ENCODE peak calls at places on chromosomes 13 and 19, in nine cellular contexts. F is activated CD4-positive, alpha-beta T cell treated with anti-CD3 and anti-CD28 coated beads, Interleukin-2, amount 50 U/mL, for 48 hours; L is T-helper 2 cell treated with Interferon-gamma antibody and Interleukin-4, amounts not matched to agents 5 μg/mL and 100 μg/mL, for 36 hours; X is activated gamma-delta T cell treated with Interleukin-2 at 50 U/mL for 16 hours; R is MCF 10A; A is mesothelial cell of epicardium; M is activated CD8-positive, alpha-beta memory T cell treated with anti-CD3 and anti-CD28 coated beads for 1 hour; K is stimulated activated naive CD8-positive, alpha-beta T cell treated with anti-CD3 and anti-CD28 coated beads, Interleukin-15, Interleukin-2, amounts not matched to agents 100 U/mL and 50 U/mL, for 24 hours; B is GDM1. Z is an unnamed sample.

GRCh38 chr13:26996965-26997752 is 174.5 kb downstream of the USP12 start:
- DNase-seq in F (no peak), L (no peak), X (no peak), R (no peak), A (no peak), M (no peak), K (no peak), B (peak), Z (no peak)

GRCh38 chr13:113559901-113560644 is 24.5 kb upstream of the TFDP1 start:
- DNase-seq in F (no peak), L (no peak), X (no peak), R (no peak), A (no peak), M (no peak), K (no peak), B (no peak), Z (no peak)

GRCh38 chr19:917323-918151 is at the start of gene KISS1R:
- DNase-seq in F (peak), L (peak), X (peak), R (no peak), A (no peak), M (no peak), K (peak), B (peak), Z (no peak)

GRCh38 chr13:113364371-113364932 is 522 bp upstream of the GRTP1 start:
- DNase-seq in F (no peak), L (no peak), X (no peak), R (no peak), A (peak), M (no peak), K (no peak), B (no peak), Z (no peak)

GRCh38 chr13:48009298-48009697 is 8.2 kb upstream of the SUCLA2 start:
- DNase-seq in F (no peak), L (no peak), X (no peak), R (peak), A (no peak), M (no peak), K (no peak), B (no peak), Z (peak)

GRCh38 chr19:56765107-56765506 is 75.4 kb downstream of the PEG3 start:
- DNase-seq in F (peak), L (no peak), X (no peak), R (no peak), A (no peak), M (no peak), K (peak), B (no peak), Z (no peak)

GRCh38 chr19:388691-389090 is 20.3 kb downstream of the C2CD4C start:
- DNase-seq in F (no peak), L (no peak), X (no peak), R (no peak), A (no peak), M (no peak), K (no peak), B (no peak), Z (no peak)

GRCh38 chr13:48631441-48631840 is 22.3 kb upstream of the CYSLTR2 start:
- DNase-seq in F (no peak), L (no peak), X (no peak), R (no peak), A (no peak), M (no peak), K (no peak), B (no peak), Z (no peak)

GRCh38 chr13:76974618-76974975 is 17.3 kb upstream of the CLN5 start:
- DNase-seq in F (no peak), L (no peak), X (no peak), R (no peak), A (no peak), M (no peak), K (no peak), B (no peak), Z (no peak)

GRCh38 chr19:58380037-58380735 is 644 bp downstream of the ZNF837 start:
- DNase-seq in F (no peak), L (no peak), X (no peak), R (no peak), A (no peak), M (no peak), K (no peak), B (no peak), Z (no peak)

GRCh38 chr19:1216756-1217155 is 11.2 kb downstream of the STK11 start:
- DNase-seq in F (no peak), L (no peak), X (no peak), R (no peak), A (no peak), M (no peak), K (no peak), B (no peak), Z (no peak)

Z was measured in renal cortical epithelial cell.